ENCODE peak calls at places on chromosomes 5 and 9, in seven cellular contexts. One of them, this sample, is unnamed.

GRCh38 chr5:81533629-81534480 is 139.9 kb upstream of the ACOT12 start:
- DNase-seq in ovary: no peak
- DNase-seq in spleen: no peak
- DNase-seq in GM12891: no peak
- DNase-seq in HCT116: no peak
- DNase-seq in uterus: no peak
- DNase-seq in heart left ventricle: no peak
- DNase-seq in this sample: no peak

GRCh38 chr9:106862115-106862945 is 636 bp upstream of the ZNF462 start:
- DNase-seq in ovary: peak; percentile 61
- DNase-seq in spleen: no peak
- DNase-seq in GM12891: no peak
- DNase-seq in HCT116: no peak
- DNase-seq in uterus: peak; percentile 39
- DNase-seq in heart left ventricle: peak; percentile 61
- DNase-seq in this sample: no peak

GRCh38 chr9:110278080-110278707 is 21.9 kb upstream of the TXN start:
- DNase-seq in ovary: no peak
- DNase-seq in spleen: no peak
- DNase-seq in GM12891: no peak
- DNase-seq in HCT116: peak; percentile 61
- DNase-seq in uterus: no peak
- DNase-seq in heart left ventricle: no peak
- DNase-seq in this sample: no peak

GRCh38 chr5:35373196-35373696 is 143.0 kb upstream of the PRLR start:
- DNase-seq in ovary: no peak
- DNase-seq in spleen: no peak
- DNase-seq in GM12891: no peak
- DNase-seq in HCT116: no peak
- DNase-seq in uterus: no peak
- DNase-seq in heart left ventricle: no peak
- DNase-seq in this sample: no peak

GRCh38 chr5:137696481-137696880 is 39.4 kb downstream of the KLHL3 start:
- DNase-seq in ovary: no peak
- DNase-seq in spleen: no peak
- DNase-seq in GM12891: no peak
- DNase-seq in HCT116: no peak
- DNase-seq in uterus: no peak
- DNase-seq in heart left ventricle: no peak
- DNase-seq in this sample: no peak

GRCh38 chr9:27503623-27504022 is 20.5 kb upstream of the IFNK start:
- DNase-seq in ovary: no peak
- DNase-seq in spleen: no peak
- DNase-seq in GM12891: no peak
- DNase-seq in HCT116: no peak
- DNase-seq in uterus: no peak
- DNase-seq in heart left ventricle: no peak
- DNase-seq in this sample: no peak

GRCh38 chr5:88770290-88771257 is 112.4 kb downstream of the MEF2C start:
- DNase-seq in ovary: no peak
- DNase-seq in spleen: no peak
- DNase-seq in GM12891: no peak
- DNase-seq in HCT116: no peak
- DNase-seq in uterus: no peak
- DNase-seq in heart left ventricle: no peak
- DNase-seq in this sample: no peak

GRCh38 chr5:180641566-180641900 is 7.9 kb downstream of the FLT4 start:
- DNase-seq in ovary: no peak
- DNase-seq in spleen: peak; percentile 73
- DNase-seq in GM12891: peak; percentile 11
- DNase-seq in HCT116: no peak
- DNase-seq in uterus: peak; percentile 5
- DNase-seq in heart left ventricle: peak; percentile 47
- DNase-seq in this sample: no peak

GRCh38 chr5:14266686-14267085 is 123.5 kb downstream of the TRIO start:
- DNase-seq in ovary: no peak
- DNase-seq in spleen: no peak
- DNase-seq in GM12891: no peak
- DNase-seq in HCT116: no peak
- DNase-seq in uterus: no peak
- DNase-seq in heart left ventricle: no peak
- DNase-seq in this sample: peak; percentile 77

GRCh38 chr5:42799668-42800114 is 12.0 kb downstream of the SELENOP start:
- DNase-seq in ovary: no peak
- DNase-seq in spleen: no peak
- DNase-seq in GM12891: no peak
- DNase-seq in HCT116: no peak
- DNase-seq in uterus: no peak
- DNase-seq in heart left ventricle: no peak
- DNase-seq in this sample: no peak

GRCh38 chr9:95029720-95030119 is 287.8 kb downstream of the FANCC start:
- DNase-seq in ovary: no peak
- DNase-seq in spleen: no peak
- DNase-seq in GM12891: no peak
- DNase-seq in HCT116: no peak
- DNase-seq in uterus: no peak
- DNase-seq in heart left ventricle: no peak
- DNase-seq in this sample: no peak

GRCh38 chr5:42495908-42496307 is 72.7 kb downstream of the GHR start:
- DNase-seq in ovary: no peak
- DNase-seq in spleen: no peak
- DNase-seq in GM12891: no peak
- DNase-seq in HCT116: no peak
- DNase-seq in uterus: no peak
- DNase-seq in heart left ventricle: no peak
- DNase-seq in this sample: no peak

GRCh38 chr9:127720865-127721227 is 5.0 kb downstream of the TTC16 start:
- DNase-seq in ovary: no peak
- DNase-seq in spleen: no peak
- DNase-seq in GM12891: no peak
- DNase-seq in HCT116: no peak
- DNase-seq in uterus: no peak
- DNase-seq in heart left ventricle: no peak
- DNase-seq in this sample: no peak

GRCh38 chr5:32280656-32281081 is 32.1 kb downstream of the MTMR12 start:
- DNase-seq in ovary: no peak
- DNase-seq in spleen: no peak
- DNase-seq in GM12891: no peak
- DNase-seq in HCT116: no peak
- DNase-seq in uterus: no peak
- DNase-seq in heart left ventricle: no peak
- DNase-seq in this sample: no peak

GRCh38 chr5:140293091-140293996 is 9.6 kb downstream of the PFDN1 start:
- DNase-seq in ovary: no peak
- DNase-seq in spleen: no peak
- DNase-seq in GM12891: no peak
- DNase-seq in HCT116: no peak
- DNase-seq in uterus: no peak
- DNase-seq in heart left ventricle: no peak
- DNase-seq in this sample: peak; percentile 12

GRCh38 chr5:133670336-133670735 is 58.0 kb upstream of the FSTL4 start:
- DNase-seq in ovary: no peak
- DNase-seq in spleen: no peak
- DNase-seq in GM12891: no peak
- DNase-seq in HCT116: no peak
- DNase-seq in uterus: no peak
- DNase-seq in heart left ventricle: no peak
- DNase-seq in this sample: no peak

GRCh38 chr9:134635431-134636141 is 6.0 kb upstream of the COL5A1 start:
- DNase-seq in ovary: peak; percentile 28
- DNase-seq in spleen: peak; percentile 51
- DNase-seq in GM12891: no peak
- DNase-seq in HCT116: no peak
- DNase-seq in uterus: peak; percentile 12
- DNase-seq in heart left ventricle: peak; percentile 31
- DNase-seq in this sample: no peak

GRCh38 chr5:131193106-131193505 is 22.4 kb downstream of the LYRM7 start:
- DNase-seq in ovary: no peak
- DNase-seq in spleen: no peak
- DNase-seq in GM12891: no peak
- DNase-seq in HCT116: no peak
- DNase-seq in uterus: no peak
- DNase-seq in heart left ventricle: no peak
- DNase-seq in this sample: no peak

GRCh38 chr5:56269216-56269927 is 36.2 kb upstream of the ANKRD55 start:
- DNase-seq in ovary: peak; percentile 52
- DNase-seq in spleen: no peak
- DNase-seq in GM12891: peak; percentile 25
- DNase-seq in HCT116: peak; percentile 12
- DNase-seq in uterus: no peak
- DNase-seq in heart left ventricle: no peak
- DNase-seq in this sample: peak; percentile 41

DNA sequence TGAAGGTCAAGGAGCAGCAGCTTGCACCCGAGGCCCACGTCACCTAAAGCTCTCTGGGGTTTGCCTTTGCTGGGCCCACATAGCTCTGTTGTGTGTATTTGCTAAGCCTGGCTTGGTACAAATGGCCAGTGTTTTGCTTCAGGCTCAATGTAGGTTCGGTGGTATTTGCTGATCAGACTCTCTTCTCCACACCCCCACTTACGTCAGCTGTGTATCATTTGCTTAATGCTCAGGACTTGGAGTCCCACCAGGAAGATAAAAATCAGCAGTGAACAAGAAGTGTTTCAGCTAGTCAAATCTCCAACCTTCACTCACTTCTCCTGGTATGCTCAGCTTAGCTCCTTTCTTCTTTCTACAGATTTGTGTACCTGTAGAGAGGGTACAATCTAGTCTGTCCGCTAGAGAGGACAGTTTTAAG is 4.8 kb upstream of the RFESD start:
- DNase-seq in ovary: no peak
- DNase-seq in spleen: no peak
- DNase-seq in GM12891: no peak
- DNase-seq in HCT116: no peak
- DNase-seq in uterus: peak; percentile 15
- DNase-seq in heart left ventricle: no peak
- DNase-seq in this sample: no peak
- TF ChIP-seq POLR2A in ovary: no peak
- TF ChIP-seq POLR2A in spleen: no peak
- TF ChIP-seq POLR2A in GM12891: no peak
- TF ChIP-seq POLR2A in HCT116: no peak
- TF ChIP-seq POLR2A in uterus: no peak
- TF ChIP-seq POLR2A in heart left ventricle: no peak
- TF ChIP-seq POLR2A in this sample: no peak

DNA sequence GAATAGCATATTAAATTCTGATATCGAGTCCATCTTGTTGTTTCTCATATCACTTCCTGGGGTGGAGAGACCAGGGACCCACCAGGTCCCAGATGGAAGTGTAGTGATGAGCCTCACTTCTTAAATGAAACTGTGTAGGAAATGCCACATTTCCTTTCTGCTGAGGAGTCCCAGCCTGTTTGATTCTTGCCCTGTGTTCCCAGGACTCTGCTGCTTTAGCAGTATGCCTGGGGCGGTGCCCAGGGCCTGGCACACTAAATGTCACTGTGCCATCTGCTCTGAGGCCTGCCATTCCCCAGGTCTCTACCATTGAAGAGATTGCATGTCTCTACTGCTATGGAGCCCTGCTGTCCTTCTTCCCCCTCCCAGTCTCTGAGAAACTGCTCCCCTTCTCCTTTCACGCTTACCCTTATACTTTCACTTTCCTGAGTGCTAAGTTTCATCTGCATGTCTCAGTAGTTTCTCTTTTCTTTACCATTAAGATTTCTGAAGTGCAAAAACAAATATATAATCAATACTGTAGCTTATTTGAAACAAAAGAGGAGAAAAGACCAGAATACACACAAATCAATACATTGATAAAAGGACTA is 260.4 kb downstream of the GABRB2 start:
- DNase-seq in ovary: no peak
- DNase-seq in spleen: no peak
- DNase-seq in GM12891: no peak
- DNase-seq in HCT116: no peak
- DNase-seq in uterus: no peak
- DNase-seq in heart left ventricle: no peak
- DNase-seq in this sample: no peak
- TF ChIP-seq POLR2A in ovary: no peak
- TF ChIP-seq POLR2A in spleen: no peak
- TF ChIP-seq POLR2A in GM12891: no peak
- TF ChIP-seq POLR2A in HCT116: no peak
- TF ChIP-seq POLR2A in uterus: no peak
- TF ChIP-seq POLR2A in heart left ventricle: no peak
- TF ChIP-seq POLR2A in this sample: no peak

GRCh38 chr9:124859803-124860581 is 1.8 kb downstream of the RPL35 start:
- DNase-seq in ovary: no peak
- DNase-seq in spleen: no peak
- DNase-seq in GM12891: no peak
- DNase-seq in HCT116: no peak
- DNase-seq in uterus: no peak
- DNase-seq in heart left ventricle: peak; percentile 23
- DNase-seq in this sample: no peak

GRCh38 chr9:124857533-124858162 is 4.1 kb downstream of the RPL35 start:
- DNase-seq in ovary: no peak
- DNase-seq in spleen: no peak
- DNase-seq in GM12891: no peak
- DNase-seq in HCT116: no peak
- DNase-seq in uterus: no peak
- DNase-seq in heart left ventricle: no peak
- DNase-seq in this sample: peak; percentile 32

GRCh38 chr9:124860582-124861341 is 995 bp downstream of the RPL35 start:
- DNase-seq in ovary: no peak
- DNase-seq in spleen: no peak
- DNase-seq in GM12891: no peak
- DNase-seq in HCT116: no peak
- DNase-seq in uterus: no peak
- DNase-seq in heart left ventricle: peak; percentile 46
- DNase-seq in this sample: peak; percentile 45

GRCh38 chr9:124855944-124856773 is 2.9 kb downstream of the WDR38 start:
- DNase-seq in ovary: no peak
- DNase-seq in spleen: peak; percentile 77
- DNase-seq in GM12891: no peak
- DNase-seq in HCT116: peak; percentile 40
- DNase-seq in uterus: no peak
- DNase-seq in heart left ventricle: no peak
- DNase-seq in this sample: peak; percentile 40

GRCh38 chr9:124858330-124859046 is 3.3 kb downstream of the RPL35 start:
- DNase-seq in ovary: no peak
- DNase-seq in spleen: no peak
- DNase-seq in GM12891: no peak
- DNase-seq in HCT116: no peak
- DNase-seq in uterus: no peak
- DNase-seq in heart left ventricle: peak; percentile 58
- DNase-seq in this sample: peak; percentile 26
- TF ChIP-seq POLR2A in ovary: no peak
- TF ChIP-seq POLR2A in spleen: no peak
- TF ChIP-seq POLR2A in GM12891: no peak
- TF ChIP-seq POLR2A in HCT116: no peak
- TF ChIP-seq POLR2A in uterus: no peak
- TF ChIP-seq POLR2A in heart left ventricle: no peak
- TF ChIP-seq POLR2A in this sample: no peak

DNA sequence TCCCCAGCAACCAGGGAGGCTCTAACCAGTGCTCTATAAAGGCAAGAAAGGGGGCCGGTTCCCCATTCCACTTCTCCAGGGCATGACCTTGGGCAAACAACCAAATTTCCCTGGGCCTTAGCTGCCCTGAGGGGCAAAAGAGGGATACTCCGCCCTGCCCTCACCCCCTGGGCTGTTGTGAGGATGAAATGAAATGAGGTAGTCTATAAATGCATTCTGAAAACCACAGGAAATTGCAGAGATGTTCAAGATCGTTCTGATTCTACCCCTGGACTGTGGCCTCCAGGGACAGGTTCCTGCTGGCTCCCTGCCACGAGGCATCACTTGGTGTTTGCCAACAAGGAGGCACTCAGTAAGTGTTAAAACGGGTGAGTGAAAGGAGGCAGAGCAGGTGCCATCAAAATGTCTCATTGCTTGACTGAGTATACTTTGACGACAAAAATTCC is 5.7 kb downstream of the RAPGEF1 start:
- DNase-seq in ovary: no peak
- DNase-seq in spleen: peak; percentile 87
- DNase-seq in GM12891: no peak
- DNase-seq in HCT116: no peak
- DNase-seq in uterus: no peak
- DNase-seq in heart left ventricle: peak; percentile 77
- DNase-seq in this sample: peak; percentile 23
- TF ChIP-seq POLR2A in ovary: no peak
- TF ChIP-seq POLR2A in spleen: no peak
- TF ChIP-seq POLR2A in GM12891: no peak
- TF ChIP-seq POLR2A in HCT116: no peak
- TF ChIP-seq POLR2A in uterus: no peak
- TF ChIP-seq POLR2A in heart left ventricle: no peak
- TF ChIP-seq POLR2A in this sample: no peak